ENCODE peak calls at places on chromosomes 4 and X, in eight cellular contexts. M, S, O, W, V, H, D and N are unnamed samples.
A peak's percentile ranks its signal among the peaks of the same experiment; 100 is the strongest.

GRCh38 chr4:56683455-56683854 is 2.4 kb upstream of the HOPX start:
- DNase-seq in M (no peak), S (no peak), O (no peak), W (no peak), V (no peak), H (no peak), D (no peak), N (no peak)

GRCh38 chr4:143224255-143224654 is 39.5 kb downstream of the USP38 start:
- DNase-seq in M (no peak), S (no peak), O (no peak), W (no peak), V (no peak), H (no peak), D (no peak), N (no peak)

GRCh38 chr4:40575846-40576245 is 53.8 kb downstream of the RBM47 start:
- DNase-seq in M (no peak), S (no peak), O (no peak), W (no peak), V (no peak), H (no peak), D (no peak), N (no peak)

GRCh38 chrX:154434394-154435168 is 2.4 kb upstream of the GDI1 start:
- DNase-seq in M (no peak), S (no peak), O (no peak), W (no peak), V (no peak), H (no peak), D (no peak), N (no peak)

GRCh38 chr4:52657630-52658501 is 1.2 kb downstream of the USP46 start:
- DNase-seq in M (no peak), S (no peak), O (peak; percentile 47), W (peak; percentile 1), V (no peak), H (no peak), D (peak; percentile 5), N (peak; percentile 15)

GRCh38 chr4:182413550-182413949 is 170.3 kb downstream of the TENM3 start:
- DNase-seq in M (no peak), S (no peak), O (no peak), W (no peak), V (no peak), H (no peak), D (no peak), N (no peak)

GRCh38 chr4:122364700-122365404 is 14.0 kb upstream of the ADAD1 start:
- DNase-seq in M (no peak), S (no peak), O (no peak), W (no peak), V (peak; percentile 46), H (no peak), D (no peak), N (no peak)

GRCh38 chrX:121260568-121261240 is 213.3 kb downstream of the GLUD2 start:
- DNase-seq in M (no peak), S (no peak), O (no peak), W (no peak), V (no peak), H (no peak), D (no peak), N (no peak)

GRCh38 chrX:19579485-19579884 is 64.2 kb upstream of the MAP3K15 start:
- DNase-seq in M (no peak), S (no peak), O (peak; percentile 71), W (no peak), V (no peak), H (no peak), D (no peak), N (no peak)

GRCh38 chr4:37981844-37982720 is 21.9 kb downstream of the PTTG2 start:
- DNase-seq in M (no peak), S (no peak), O (peak; percentile 29), W (no peak), V (no peak), H (no peak), D (peak; percentile 57), N (no peak)

GRCh38 chr4:30948653-30949052 is 228.5 kb downstream of the PCDH7 start:
- DNase-seq in M (no peak), S (no peak), O (peak; percentile 67), W (no peak), V (no peak), H (no peak), D (no peak), N (no peak)